ENCODE peak calls at places on chromosomes 3 and 15, in four cellular contexts. F is AML-193; W is stimulated activated CD8-positive, alpha-beta memory T cell treated with anti-CD3 and anti-CD28 coated beads, Interleukin-7, amount 100 ng/mL, for 48 hours; Z is Caki2. U is an unnamed sample.

GRCh38 chr15:98763179-98763578 is 114.8 kb downstream of the IGF1R start:
- DNase-seq in F (no peak), W (no peak), Z (no peak), U (no peak)

GRCh38 chr3:49602877-49603411 is 48.7 kb downstream of the BSN start:
- DNase-seq in Z (no peak), W (peak; percentile 54), F (no peak), U (peak; percentile 36)

GRCh38 chr15:74788716-74789151 is 6.9 kb downstream of the CSK start:
- DNase-seq in Z (no peak), F (no peak), W (no peak), U (no peak)

GRCh38 chr3:181723568-181724431 is 12.1 kb downstream of the SOX2 start:
- DNase-seq in W (no peak), F (no peak), Z (no peak), U (no peak)

GRCh38 chr3:41652931-41653330 is 309.0 kb downstream of the ULK4 start:
- DNase-seq in F (no peak), Z (no peak), W (no peak), U (no peak)

GRCh38 chr3:182413061-182413460 is 380.2 kb upstream of the ATP11B start:
- DNase-seq in W (no peak), Z (no peak), F (no peak), U (no peak)

GRCh38 chr15:77393471-77393840 is 26.4 kb downstream of the PEAK1 start:
- DNase-seq in W (no peak), Z (no peak), F (no peak), U (no peak)

GRCh38 chr3:37687966-37688365 is 173.7 kb upstream of the CTDSPL start:
- DNase-seq in F (no peak), W (no peak), Z (no peak), U (no peak)

GRCh38 chr3:159765860-159766294 is 222.8 kb upstream of the IL12A start:
- DNase-seq in W (no peak), F (no peak), Z (no peak), U (no peak)

GRCh38 chr15:68275165-68275746 is 2.3 kb upstream of the FEM1B start:
- DNase-seq in Z (no peak), W (no peak), F (no peak), U (no peak)

GRCh38 chr15:82014989-82015388 is 30.8 kb downstream of the MEX3B start:
- DNase-seq in F (no peak), Z (no peak), W (no peak), U (no peak)

GRCh38 chr3:150511096-150511670 is 35.1 kb downstream of the SERP1 start:
- DNase-seq in W (no peak), Z (no peak), F (no peak), U (no peak)

GRCh38 chr15:45185069-45185779 is 2.5 kb downstream of the SHF start:
- DNase-seq in Z (no peak), F (no peak), W (no peak), U (no peak)